ENCODE peak calls at places on chromosomes 13 and 19, in five cellular contexts. Z is HepG2, R is upper lobe of left lung, X is K562, O is A549. U is an unnamed sample.

GRCh38 chr19:8324186-8325050 is 3.1 kb downstream of the RPS28 start:
- ATAC-seq in R (no peak), X (no peak), O (peak; percentile 15), Z (peak; percentile 4), U (no peak)

GRCh38 chr13:104810242-104810641 is 1725.2 kb downstream of the EFNB2 start:
- ATAC-seq in Z (no peak), X (no peak), R (no peak), O (no peak), U (no peak)

GRCh38 chr13:106242554-106242953 is 292.9 kb downstream of the EFNB2 start:
- ATAC-seq in Z (no peak), X (no peak), R (no peak), O (no peak), U (no peak)

GRCh38 chr19:6278740-6279619 is 795 bp downstream of the MLLT1 start:
- ATAC-seq in O (peak; percentile 27), Z (peak; percentile 20), X (peak; percentile 9), R (no peak), U (no peak)

GRCh38 chr13:32837973-32838940 is 178.0 kb upstream of the KL start:
- ATAC-seq in R (no peak), O (no peak), Z (no peak), X (no peak), U (no peak)

GRCh38 chr19:12840091-12841079 is 2.1 kb downstream of the MAST1 start:
- ATAC-seq in O (peak; percentile 52), Z (no peak), X (peak; percentile 85), R (peak; percentile 58), U (no peak)

GRCh38 chr19:12126707-12127106 is 13.4 kb downstream of the ZNF20 start:
- ATAC-seq in R (no peak), Z (peak; percentile 70), O (no peak), X (peak; percentile 51), U (no peak)

GRCh38 chr19:33241530-33242101 is 16.0 kb upstream of the SLC7A10 start:
- ATAC-seq in X (peak; percentile 82), R (peak; percentile 65), O (peak; percentile 73), Z (peak; percentile 69), U (peak; percentile 29)

GRCh38 chr13:20501139-20501538 is 24.5 kb downstream of the CRYL1 start:
- ATAC-seq in X (no peak), Z (no peak), R (peak; percentile 50), O (no peak), U (no peak)

GRCh38 chr19:2544576-2545415 is 68.9 kb downstream of the GADD45B start:
- ATAC-seq in O (no peak), R (no peak), X (no peak), Z (no peak), U (no peak)

GRCh38 chr13:77143325-77143907 is 116.5 kb upstream of the FBXL3 start:
- ATAC-seq in O (peak; percentile 79), R (no peak), Z (peak; percentile 96), X (no peak), U (no peak)

GRCh38 chr19:51097166-51097736 is 11.0 kb downstream of the CTU1 start:
- ATAC-seq in X (peak; percentile 95), Z (peak; percentile 76), R (peak; percentile 63), O (peak; percentile 87), U (no peak)

GRCh38 chr13:102825400-102825799 is 20.4 kb upstream of the ERCC5 start:
- ATAC-seq in Z (no peak), X (no peak), O (no peak), R (no peak), U (no peak)

GRCh38 chr13:28314879-28315278 is 176.5 kb downstream of the PAN3 start:
- ATAC-seq in X (no peak), R (no peak), Z (peak; percentile 57), O (no peak), U (no peak)

GRCh38 chr13:48251616-48252081 is 18.6 kb downstream of the ITM2B start:
- ATAC-seq in X (no peak), O (no peak), R (peak; percentile 79), Z (no peak), U (peak; percentile 62)

GRCh38 chr13:25871389-25872125 is 180.3 kb downstream of the SHISA2 start:
- ATAC-seq in X (no peak), O (no peak), Z (no peak), R (no peak), U (no peak)

GRCh38 chr13:110424596-110425443 is 117.7 kb downstream of the COL4A2 start:
- ATAC-seq in Z (no peak), O (no peak), R (no peak), X (no peak), U (no peak)

GRCh38 chr13:44425041-44425814 is 51.6 kb downstream of the SERP2 start:
- ATAC-seq in R (no peak), O (no peak), X (no peak), Z (no peak), U (no peak)

GRCh38 chr19:13155472-13156284 is 5.5 kb downstream of the IER2 start:
- ATAC-seq in Z (peak; percentile 48), R (peak; percentile 47), X (peak; percentile 56), O (peak; percentile 24), U (peak; percentile 11)

GRCh38 chr19:51320258-51320657 is 8.8 kb downstream of the IGLON5 start:
- ATAC-seq in R (no peak), O (no peak), X (no peak), Z (no peak), U (no peak)

GRCh38 chr13:74074723-74075122 is 59.5 kb downstream of the KLF12 start:
- ATAC-seq in O (no peak), X (no peak), Z (no peak), R (peak; percentile 40), U (no peak)

GRCh38 chr13:67221630-67222226 is 8.4 kb downstream of the PCDH9 start:
- ATAC-seq in X (peak; percentile 76), R (no peak), Z (no peak), O (peak; percentile 55), U (no peak)

GRCh38 chr13:38888309-38888708 is 102.3 kb downstream of the STOML3 start:
- ATAC-seq in O (no peak), R (no peak), Z (no peak), X (no peak), U (no peak)

GRCh38 chr19:1980068-1980467 is 35.4 kb downstream of the BTBD2 start:
- ATAC-seq in X (no peak), R (no peak), Z (no peak), O (no peak), U (no peak)

DNA sequence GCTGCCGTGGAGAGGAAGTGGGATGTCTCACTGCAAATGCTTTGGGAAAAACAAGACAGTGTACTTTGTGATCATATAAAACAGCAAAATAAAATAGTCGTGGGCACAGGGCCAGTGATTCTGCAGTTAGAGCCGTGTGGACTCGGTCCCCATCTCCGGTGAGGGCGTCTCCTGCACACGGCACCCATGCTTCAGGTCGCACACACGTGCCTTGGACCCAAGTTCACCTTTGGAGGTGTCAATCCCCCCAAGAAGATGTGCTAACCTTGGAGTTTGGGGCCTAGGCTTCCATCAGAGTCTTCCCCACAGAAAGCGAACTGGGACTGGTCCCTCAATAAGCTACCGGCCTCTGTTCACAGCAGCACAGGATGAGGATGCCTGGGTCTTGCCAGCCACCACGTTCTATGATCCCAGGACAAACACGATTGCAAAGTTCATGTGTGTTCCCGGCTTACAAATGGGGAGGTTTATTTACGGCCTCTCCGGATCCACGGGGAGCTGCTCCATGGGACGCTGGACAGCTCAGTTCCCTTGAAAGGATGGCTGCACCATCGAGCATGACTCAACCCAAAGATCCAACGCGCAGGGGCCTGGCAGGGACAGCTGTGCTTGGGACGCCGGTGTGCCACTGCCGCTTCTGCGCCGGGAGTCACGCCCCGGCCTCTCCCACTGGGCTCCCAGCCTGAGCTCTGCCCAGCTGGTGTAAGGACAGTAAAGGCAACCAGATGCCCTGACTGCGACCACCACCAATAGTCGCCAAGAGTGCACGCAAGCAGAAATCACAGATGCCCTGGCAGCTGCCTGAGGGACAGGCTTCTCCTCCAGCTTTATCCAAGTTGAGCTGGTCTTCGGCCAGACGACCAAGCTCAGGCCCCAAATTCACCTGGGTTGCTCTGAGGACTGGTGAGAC is 8.6 kb downstream of the GAS6 start:
- ATAC-seq in Z (no peak), X (no peak), R (peak; percentile 14), O (no peak), U (no peak)
- H3K27ac ChIP-seq in Z (no peak overlapping the region), X (no peak overlapping the region), R (no peak overlapping the region), O (no peak overlapping the region), U (no peak overlapping the region)

DNA sequence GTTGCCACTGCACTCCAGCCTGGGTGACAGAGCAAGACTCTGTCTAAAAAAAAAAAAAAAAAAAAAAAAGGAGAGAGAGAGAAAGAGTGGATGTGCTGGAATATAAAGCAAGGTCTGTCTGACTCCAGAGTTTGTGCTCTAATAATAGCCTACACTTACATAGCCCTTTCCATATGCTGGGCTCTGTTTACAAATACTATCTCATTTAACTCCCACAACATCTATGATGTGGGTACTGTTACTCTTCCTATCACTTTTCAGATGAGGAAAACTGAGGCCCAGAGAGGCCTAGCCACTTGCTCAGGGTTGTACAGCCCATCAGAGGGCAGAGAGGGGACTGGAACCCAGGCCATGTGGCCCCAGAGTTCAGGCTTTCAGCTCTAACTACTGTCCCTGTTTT is 15.9 kb upstream of the PAK4 start:
- ATAC-seq in R (no peak), O (no peak), Z (no peak), X (no peak), U (no peak)
- TF ChIP-seq EP300 in R (no peak), O (no peak), Z (no peak), X (no peak), U (no peak)

DNA sequence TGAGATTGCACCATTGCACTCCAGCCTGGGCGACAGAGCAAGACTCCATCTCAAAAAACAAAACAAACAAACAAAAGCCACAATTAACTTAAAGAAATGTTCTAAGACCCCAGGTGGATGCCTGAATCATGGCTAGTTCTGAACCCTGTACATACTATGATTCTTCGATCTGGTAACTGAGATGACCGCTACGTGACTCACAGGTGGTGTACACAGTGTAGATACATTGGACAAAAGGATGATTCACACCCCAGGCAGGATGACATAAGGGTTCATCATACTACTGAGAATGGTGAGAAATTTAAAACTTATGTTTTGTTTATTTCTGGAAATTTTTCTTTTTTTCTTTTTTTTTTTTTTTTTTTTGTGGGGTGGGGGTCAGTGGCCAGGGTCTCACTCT is 6.5 kb downstream of the ZNF426 start:
- ATAC-seq in R (no peak), Z (no peak), O (no peak), X (no peak), U (no peak)
- H3K9me3 ChIP-seq in R (peaks cover 93% of the 10 kb centered on the region), Z (peaks cover 49% of the 10 kb centered on the region), O (peaks cover 58% of the 10 kb centered on the region), X (peaks cover 41% of the 10 kb centered on the region), U (peaks cover 100% of the 10 kb centered on the region)

DNA sequence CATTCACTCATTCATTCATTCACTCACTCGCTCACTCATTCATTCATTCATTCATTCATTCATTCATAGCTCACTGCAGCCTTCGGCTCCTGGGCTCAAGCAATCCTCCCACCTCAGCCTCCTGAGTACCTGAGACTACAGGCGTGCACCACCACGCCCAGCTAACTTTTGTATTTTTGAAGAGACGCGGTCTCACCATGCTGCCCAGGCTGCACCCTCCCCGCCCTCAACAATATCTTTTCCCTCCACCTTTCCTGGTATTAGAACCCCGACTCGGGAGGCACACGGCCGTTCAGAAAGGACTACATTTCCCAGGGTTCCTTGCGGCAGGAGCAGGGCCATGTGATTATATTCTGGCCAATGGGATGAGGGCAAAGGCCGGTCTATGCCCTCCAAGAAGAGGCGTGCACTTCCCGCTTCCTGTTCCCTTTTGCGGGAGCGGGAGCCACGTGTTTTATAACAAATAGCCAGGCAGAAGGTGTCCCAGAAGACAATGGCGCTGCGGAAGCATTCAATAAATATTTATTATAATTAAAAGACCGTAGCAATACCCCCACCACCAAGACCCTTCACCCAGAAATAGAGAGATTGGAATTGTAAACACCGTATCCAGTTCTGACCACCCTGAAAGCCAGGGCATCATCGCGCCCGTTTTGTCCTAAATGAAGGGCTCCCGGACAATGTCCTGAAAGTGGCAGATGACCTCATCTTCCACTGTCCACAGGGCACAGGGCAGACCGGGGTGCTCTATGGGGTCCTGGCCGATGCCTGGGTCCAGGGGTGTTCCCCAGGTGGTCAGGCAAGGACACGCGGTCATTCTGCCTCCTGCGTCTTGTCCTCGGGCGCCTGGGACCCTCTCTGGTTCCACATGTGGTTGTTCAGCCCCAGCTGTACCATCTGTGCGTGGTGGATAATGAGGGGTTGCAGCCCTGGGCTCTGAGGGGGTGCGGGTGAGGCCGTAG is 15.8 kb downstream of the TICAM1 start:
- ATAC-seq in R (peak; percentile 91), O (peak; percentile 77), Z (peak; percentile 82), X (peak; percentile 96), U (peak; percentile 90)
- H3K27ac ChIP-seq in R (peak overlapping the region; percentile 62), O (peak overlapping the region; percentile 89), Z (peak overlapping the region; percentile 45), X (peak overlapping the region; percentile 77), U (peak overlapping the region; percentile 50)